ENCODE peak calls at places on chromosomes 5 and 9, in nine cellular contexts. Y is upper lobe of left lung, F is esophagus squamous epithelium, R is endothelial cell of umbilical vein, Q is stomach, W is ovary, L is uterus, K is sigmoid colon, H is body of pancreas. U is an unnamed sample.

GRCh38 chr5:37769108-37769507 is 70.7 kb downstream of the GDNF start:
- DNase-seq in W (no peak), H (no peak), Y (no peak), K (no peak), R (no peak), F (no peak), Q (no peak), L (no peak), U (no peak)

GRCh38 chr5:6818594-6819512 is 105.6 kb downstream of the TENT4A start:
- DNase-seq in Y (no peak), W (no peak), L (no peak), R (no peak), F (no peak), Q (no peak), K (no peak), H (no peak), U (no peak)

GRCh38 chr5:137395011-137395755 is 103.9 kb downstream of the SPOCK1 start:
- DNase-seq in Y (no peak), Q (no peak), F (no peak), H (no peak), R (peak), W (no peak), K (peak), L (no peak), U (peak)

GRCh38 chr9:127218818-127219217 is 45.8 kb upstream of the GARNL3 start:
- DNase-seq in K (no peak), R (no peak), W (no peak), Q (no peak), Y (peak), L (no peak), H (no peak), F (no peak), U (no peak)

GRCh38 chr9:91245432-91246313 is 116.0 kb downstream of the AUH start:
- DNase-seq in L (no peak), W (no peak), Q (peak), Y (no peak), K (no peak), F (no peak), H (no peak), R (peak), U (no peak)

GRCh38 chr5:101977729-101978345 is 318.2 kb downstream of the SLCO4C1 start:
- DNase-seq in Q (no peak), F (no peak), Y (no peak), W (no peak), K (no peak), R (peak), L (no peak), H (no peak), U (no peak)

GRCh38 chr5:132001647-132002561 is 9.6 kb downstream of the ACSL6 start:
- DNase-seq in R (no peak), Y (no peak), W (no peak), Q (no peak), H (peak), F (no peak), K (no peak), L (no peak), U (no peak)

GRCh38 chr5:154995679-154996078 is 17.9 kb upstream of the KIF4B start:
- DNase-seq in Q (no peak), Y (no peak), L (no peak), K (no peak), H (no peak), W (no peak), F (no peak), R (peak), U (no peak)

GRCh38 chr9:81389569-81389993 is 299.8 kb downstream of the TLE1 start:
- DNase-seq in W (peak), R (peak), H (peak), K (peak), L (peak), Q (no peak), Y (no peak), F (no peak), U (no peak)

GRCh38 chr5:158798140-158798539 is 301.6 kb downstream of the EBF1 start:
- DNase-seq in Y (no peak), H (no peak), R (no peak), W (no peak), Q (no peak), K (no peak), F (no peak), L (no peak), U (no peak)

GRCh38 chr9:92527832-92528536 is 7.8 kb downstream of the ECM2 start:
- DNase-seq in Y (no peak), H (no peak), F (no peak), W (no peak), R (no peak), K (no peak), L (no peak), Q (no peak), U (no peak)

GRCh38 chr5:88883059-88883565 is at the start of gene MEF2C:
- DNase-seq in L (peak), H (peak), K (peak), W (peak), Q (peak), Y (peak), F (peak), R (peak), U (no peak)

GRCh38 chr9:127262621-127263020 is 2.0 kb upstream of the GARNL3 start:
- DNase-seq in Q (no peak), Y (no peak), H (no peak), R (no peak), K (no peak), L (no peak), F (no peak), W (no peak), U (no peak)

GRCh38 chr5:107915413-107915812 is 244.7 kb upstream of the EFNA5 start:
- DNase-seq in H (no peak), Y (no peak), L (no peak), K (no peak), Q (no peak), W (no peak), F (no peak), R (no peak), U (no peak)

GRCh38 chr9:133886563-133887501 is 105.3 kb downstream of the VAV2 start:
- DNase-seq in H (no peak), Q (no peak), Y (no peak), K (no peak), W (no peak), L (no peak), F (no peak), R (no peak), U (no peak)

GRCh38 chr9:122040573-122041242 is 52.4 kb downstream of the TTLL11 start:
- DNase-seq in L (no peak), F (no peak), Y (no peak), Q (no peak), H (no peak), K (no peak), W (no peak), R (no peak), U (no peak)

GRCh38 chr5:15366676-15367391 is 133.1 kb upstream of the FBXL7 start:
- DNase-seq in H (no peak), Q (no peak), R (peak), K (no peak), Y (no peak), F (no peak), W (no peak), L (no peak), U (no peak)

GRCh38 chr5:68420476-68421344 is 205.2 kb downstream of the PIK3R1 start:
- DNase-seq in F (no peak), K (no peak), L (peak), Y (no peak), W (peak), Q (peak), R (no peak), H (peak), U (no peak)

GRCh38 chr9:118418887-118419620 is 714.9 kb downstream of the TLR4 start:
- DNase-seq in K (no peak), W (no peak), F (no peak), Y (no peak), Q (no peak), L (no peak), H (peak), R (no peak), U (no peak)

GRCh38 chr9:34612788-34613390 is 992 bp upstream of the RPP25L start:
- DNase-seq in R (peak), W (peak), L (peak), F (no peak), Q (peak), H (peak), Y (no peak), K (peak), U (no peak)

GRCh38 chr5:149005077-149005892 is 57.6 kb downstream of the SH3TC2 start:
- DNase-seq in H (no peak), Q (no peak), W (no peak), Y (no peak), R (no peak), L (no peak), F (no peak), K (no peak), U (no peak)

GRCh38 chr9:20623748-20624124 is 1.4 kb upstream of the MLLT3 start:
- DNase-seq in L (no peak), K (no peak), Y (no peak), H (no peak), Q (no peak), W (no peak), R (no peak), F (no peak), U (no peak)

GRCh38 chr9:106286249-106286648 is 576.7 kb upstream of the ZNF462 start:
- DNase-seq in K (no peak), R (no peak), Y (no peak), H (no peak), Q (no peak), W (no peak), F (no peak), L (no peak), U (no peak)

GRCh38 chr9:100167912-100168775 is 69.1 kb downstream of the INVS start:
- DNase-seq in H (no peak), L (no peak), F (no peak), Y (no peak), K (no peak), R (no peak), W (no peak), Q (no peak), U (no peak)

GRCh38 chr5:41068169-41068568 is 3.0 kb downstream of the MROH2B start:
- DNase-seq in Y (no peak), L (no peak), H (no peak), W (no peak), K (no peak), R (no peak), F (no peak), Q (no peak), U (no peak)

GRCh38 chr5:168408561-168409321 is 77.5 kb upstream of the RARS1 start:
- DNase-seq in F (no peak), W (no peak), R (no peak), L (no peak), Y (no peak), Q (no peak), H (no peak), K (no peak), U (no peak)
- TF ChIP-seq CTCF in F (no peak), W (no peak), R (no peak), L (no peak), Y (no peak), Q (no peak), H (no peak), K (no peak), U (no peak)

GRCh38 chr5:172886974-172887491 is 53.0 kb downstream of the ERGIC1 start:
- DNase-seq in K (peak), Y (no peak), R (peak), F (no peak), W (peak), L (peak), Q (peak), H (peak), U (no peak)
- TF ChIP-seq POLR2A in K (peak), Y (no peak), R (no peak), F (no peak), W (peak), L (peak), Q (no peak), H (peak), U (no peak)

DNA sequence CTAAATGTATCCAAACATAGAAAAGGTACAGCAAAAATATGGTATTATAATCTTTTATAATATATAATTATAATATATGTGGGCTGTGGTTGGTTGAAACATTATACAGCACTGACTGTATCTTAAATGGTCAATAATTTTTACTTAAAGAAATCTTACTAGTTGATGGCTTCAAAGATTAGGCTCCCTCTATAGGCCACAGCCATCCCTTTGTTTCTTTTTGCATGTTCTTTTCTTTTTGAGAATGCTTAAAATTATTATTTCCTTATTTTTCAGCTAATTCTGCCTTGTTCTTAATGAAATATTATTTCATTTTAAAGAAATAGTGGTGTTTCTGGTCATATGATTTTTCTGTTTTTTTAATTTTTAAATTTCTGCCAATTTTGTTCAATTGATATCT is 128.5 kb downstream of the MAST4 start:
- DNase-seq in L (no peak), K (no peak), Q (no peak), R (no peak), F (no peak), W (no peak), Y (no peak), H (no peak), U (no peak)
- TF ChIP-seq CTCF in L (no peak), K (no peak), Q (no peak), R (no peak), F (no peak), W (no peak), Y (no peak), H (no peak), U (no peak)

GRCh38 chr9:4349841-4350418 is 50.1 kb upstream of the GLIS3 start:
- DNase-seq in K (no peak), Y (no peak), L (no peak), F (no peak), W (no peak), H (no peak), Q (no peak), R (no peak), U (no peak)

GRCh38 chr9:4341554-4341953 is 41.7 kb upstream of the GLIS3 start:
- DNase-seq in F (no peak), K (no peak), L (no peak), W (no peak), Q (no peak), Y (no peak), H (no peak), R (no peak), U (no peak)

GRCh38 chr9:4344946-4345345 is 45.1 kb upstream of the GLIS3 start:
- DNase-seq in L (no peak), K (no peak), H (peak), W (no peak), Q (no peak), R (no peak), Y (no peak), F (no peak), U (no peak)

GRCh38 chr9:4346111-4346510 is 46.2 kb upstream of the GLIS3 start:
- DNase-seq in F (no peak), W (no peak), Y (no peak), K (no peak), L (no peak), R (no peak), H (no peak), Q (no peak), U (no peak)
- TF ChIP-seq POLR2A in F (no peak), W (no peak), Y (no peak), K (no peak), L (no peak), R (no peak), H (no peak), Q (no peak), U (no peak)

GRCh38 chr5:93870649-93871048 is 129.2 kb upstream of the POU5F2 start:
- DNase-seq in F (no peak), H (no peak), Q (no peak), Y (no peak), R (no peak), L (no peak), W (no peak), K (no peak), U (no peak)

GRCh38 chr5:93874080-93874479 is 132.7 kb upstream of the POU5F2 start:
- DNase-seq in Y (no peak), R (peak), W (no peak), K (no peak), F (no peak), Q (no peak), H (no peak), L (no peak), U (no peak)

GRCh38 chr5:93874491-93874890 is 133.1 kb upstream of the POU5F2 start:
- DNase-seq in R (no peak), W (no peak), Q (no peak), Y (no peak), K (no peak), F (no peak), H (no peak), L (no peak), U (no peak)

GRCh38 chr5:93873211-93873736 is 131.9 kb upstream of the POU5F2 start:
- DNase-seq in Y (no peak), H (no peak), Q (no peak), R (no peak), F (no peak), L (no peak), K (no peak), W (no peak), U (no peak)

GRCh38 chr5:93875693-93876092 is 134.3 kb upstream of the POU5F2 start:
- DNase-seq in W (no peak), R (no peak), K (no peak), Y (no peak), F (no peak), Q (no peak), H (no peak), L (no peak), U (no peak)
- TF ChIP-seq CTCF in W (no peak), R (no peak), K (no peak), Y (no peak), F (no peak), Q (no peak), H (no peak), L (no peak), U (no peak)